ENCODE peak calls at places on chromosome 20, in four cellular contexts. N is fibroblast of lung, P is mesendoderm, K is NT2/D1. C is an unnamed sample. For H3K4me1, the result is how much of the 10 kb centered on the place peaks cover.

GRCh38 chr20:61967300-61967699 is 98.4 kb downstream of the TAF4 start:
- DNase-seq in N (no peak), P (no peak), K (no peak), C (no peak)

GRCh38 chr20:19544684-19545083 is 213.4 kb upstream of the RIN2 start:
- DNase-seq in N (no peak), P (no peak), K (no peak), C (no peak)

GRCh38 chr20:34062651-34063482 is 49.2 kb downstream of the EIF2S2 start:
- DNase-seq in N (no peak), P (peak), K (no peak), C (no peak)

GRCh38 chr20:48910360-48910781 is 11.1 kb upstream of the ARFGEF2 start:
- DNase-seq in N (peak), P (peak), K (no peak), C (no peak)

GRCh38 chr20:6576721-6577120 is 190.8 kb upstream of the BMP2 start:
- DNase-seq in N (peak), P (no peak), K (no peak), C (no peak)

GRCh38 chr20:18585134-18585533 is 2.7 kb upstream of the DTD1 start:
- DNase-seq in N (peak), P (peak), K (no peak), C (peak)

GRCh38 chr20:32067234-32067821 is 15.3 kb downstream of the HCK start:
- DNase-seq in N (peak), P (no peak), K (no peak), C (no peak)

GRCh38 chr20:41029150-41029872 is 689 bp downstream of the TOP1 start:
- DNase-seq in N (no peak), P (peak), K (no peak), C (peak)

GRCh38 chr20:40945754-40946451 is 82.7 kb upstream of the TOP1 start:
- DNase-seq in N (peak), P (peak), K (peak), C (peak)

GRCh38 chr20:63071541-63072181 is 64.9 kb upstream of the BHLHE23 start:
- DNase-seq in N (peak), P (peak), K (peak), C (peak)

GRCh38 chr20:21767739-21768223 is 62.3 kb downstream of the PAX1 start:
- DNase-seq in N (no peak), P (peak), K (peak), C (peak)

GRCh38 chr20:61757678-61758555 is 307.8 kb downstream of the TAF4 start:
- DNase-seq in N (peak), P (no peak), K (no peak), C (peak)

GRCh38 chr20:63594043-63594561 is 20.1 kb upstream of the HELZ2 start:
- DNase-seq in N (peak), P (no peak), K (no peak), C (no peak)

GRCh38 chr20:5569021-5569420 is 181.2 kb upstream of the SHLD1 start:
- DNase-seq in N (peak), P (peak), K (no peak), C (no peak)

GRCh38 chr20:35108921-35109320 is 16.3 kb upstream of the TRPC4AP start:
- DNase-seq in N (no peak), P (no peak), K (no peak), C (no peak)
- H3K4me1 ChIP-seq in N (under half), P (under half), K (under half), C (under half)

DNA sequence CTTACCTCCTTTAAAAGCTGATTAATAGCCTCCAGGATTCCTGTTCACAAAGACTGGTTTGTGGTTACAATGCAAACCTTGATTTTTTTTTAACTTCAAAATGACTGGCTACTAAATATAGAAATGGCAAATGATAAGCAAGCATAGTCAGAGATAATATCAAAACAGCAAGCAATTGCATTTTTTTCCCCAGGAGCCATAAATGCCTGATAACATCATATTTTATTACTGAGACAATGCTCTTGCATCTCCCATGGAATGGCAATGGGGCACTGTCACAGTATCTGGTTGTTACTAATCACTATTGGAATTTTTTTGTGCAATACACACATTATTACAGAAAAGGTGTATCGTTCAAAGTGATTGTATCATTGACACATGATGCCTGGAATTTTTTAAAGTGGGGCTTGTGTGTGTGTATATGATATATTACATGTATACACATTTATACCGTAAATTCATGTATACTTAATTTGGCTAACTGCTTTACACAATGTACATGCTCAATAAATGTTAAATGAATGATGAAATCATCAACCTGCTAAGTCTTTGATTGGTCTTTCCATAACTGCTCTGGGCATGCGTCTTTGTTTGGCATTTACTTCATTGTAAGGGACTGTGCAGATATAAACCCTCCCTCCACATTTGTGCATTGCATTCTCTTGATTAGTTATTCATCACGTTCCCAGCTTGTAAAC is 985 bp upstream of the SALL4 start:
- DNase-seq in N (no peak), P (no peak), K (no peak), C (no peak)
- H3K9ac ChIP-seq in N (no peak), P (no peak), K (peak), C (no peak)

GRCh38 chr20:11235058-11235457 is 561.3 kb upstream of the JAG1 start:
- DNase-seq in N (peak), P (peak), K (peak), C (peak)
- H3K4me3 ChIP-seq in N (no peak), P (no peak), K (no peak), C (no peak)

DNA sequence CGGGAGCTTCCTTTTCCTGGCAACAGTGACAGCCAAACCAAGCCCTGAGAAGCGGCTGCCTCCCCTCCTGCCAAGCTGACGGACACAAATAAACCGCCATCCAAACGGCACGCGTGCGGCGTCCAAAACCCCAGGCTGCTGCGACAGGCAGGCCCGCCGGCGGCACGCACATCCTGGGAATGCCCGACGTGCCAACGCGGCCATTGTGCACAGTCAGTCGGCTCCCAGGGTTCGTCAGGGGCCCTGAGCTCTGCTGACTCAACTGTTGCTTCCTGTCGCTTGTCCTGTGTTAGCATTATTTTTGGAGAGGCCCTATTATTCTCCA is 6.8 kb downstream of the JAG1 start:
- DNase-seq in N (no peak), P (no peak), K (no peak), C (no peak)
- H3K4me1 ChIP-seq in N (under half), P (under half), K (under half), C (under half)

GRCh38 chr20:38145094-38146075 is 19.7 kb downstream of the TGM2 start:
- DNase-seq in N (peak), P (no peak), K (no peak), C (no peak)
- H3K9ac ChIP-seq in N (no peak), P (no peak), K (no peak), C (no peak)

GRCh38 chr20:50415516-50416268 is 94.5 kb upstream of the PTPN1 start:
- DNase-seq in N (peak), P (no peak), K (no peak), C (peak)
- H3K4me3 ChIP-seq in N (no peak), P (no peak), K (no peak), C (no peak)

DNA sequence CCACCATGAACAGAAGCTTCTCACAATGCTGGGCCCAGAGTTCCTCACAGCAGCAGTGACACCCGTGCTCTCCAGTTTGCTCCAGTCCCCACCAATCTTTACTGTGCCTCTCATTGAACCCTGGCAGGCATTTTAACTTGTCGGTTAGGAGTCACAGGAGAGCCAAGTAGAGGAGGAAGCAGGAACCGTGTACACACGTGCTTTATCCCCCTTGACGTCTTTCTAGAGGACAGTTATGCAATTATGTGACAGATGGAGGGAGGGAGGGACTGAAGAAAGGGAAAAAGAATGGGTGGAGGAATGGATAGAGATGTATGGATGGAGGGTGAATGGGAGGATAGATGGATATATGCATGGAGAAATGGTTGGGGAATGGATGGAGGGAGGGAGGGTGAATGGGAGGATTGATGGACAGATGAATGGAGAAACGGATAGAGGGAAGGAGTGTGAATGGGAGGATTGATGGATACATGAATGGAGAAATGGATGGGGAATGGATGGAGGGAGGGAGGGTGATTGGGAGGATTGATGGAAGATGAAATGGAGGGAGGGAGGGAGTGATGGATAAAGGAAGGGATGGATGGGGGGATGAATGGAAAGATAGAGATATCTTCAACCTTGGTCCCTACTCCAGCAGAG is 26.0 kb downstream of the RBM38 start:
- DNase-seq in N (no peak), P (no peak), K (no peak), C (no peak)
- H3K4me1 ChIP-seq in N (under half), P (under half), K (under half), C (under half)

C was measured in endodermal cell.